ENCODE peak calls at places on chromosomes 3 and 15, in six cellular contexts. S is HepG2, N is neural progenitor cell, P is GM12878, A is astrocyte, L is endothelial cell of umbilical vein. Q is an unnamed sample.

GRCh38 chr3:53155763-53156162 is 5.2 kb upstream of the PRKCD start:
- DNase-seq in S (no peak), N (peak; percentile 43), P (no peak), A (no peak), L (no peak), Q (no peak)

GRCh38 chr3:30596161-30596560 is 10.2 kb upstream of the TGFBR2 start:
- DNase-seq in S (no peak), N (no peak), P (no peak), A (no peak), L (no peak), Q (no peak)

GRCh38 chr3:169744332-169745054 is 20.4 kb downstream of the TERC start:
- DNase-seq in S (no peak), N (peak; percentile 62), P (no peak), A (peak; percentile 12), L (peak; percentile 74), Q (peak; percentile 20)

GRCh38 chr3:12984023-12984823 is 89.0 kb downstream of the IQSEC1 start:
- DNase-seq in S (peak; percentile 79), N (peak; percentile 76), P (no peak), A (no peak), L (peak; percentile 77), Q (peak; percentile 73)

GRCh38 chr3:102090646-102091045 is 241.3 kb downstream of the NFKBIZ start:
- DNase-seq in S (no peak), N (no peak), P (no peak), A (peak; percentile 50), L (peak; percentile 15), Q (peak; percentile 60)

GRCh38 chr3:67561995-67562394 is 92.4 kb downstream of the SUCLG2 start:
- DNase-seq in S (peak; percentile 66), N (no peak), P (no peak), A (no peak), L (no peak), Q (no peak)

GRCh38 chr3:155981669-155982068 is 111.2 kb downstream of the GMPS start:
- DNase-seq in S (no peak), N (no peak), P (no peak), A (peak; percentile 60), L (no peak), Q (no peak)

GRCh38 chr3:109863701-109864100 is 526.4 kb upstream of the DPPA4 start:
- DNase-seq in S (no peak), N (no peak), P (no peak), A (no peak), L (no peak), Q (peak; percentile 2)

GRCh38 chr3:87987952-87988351 is 70.9 kb downstream of the CGGBP1 start:
- DNase-seq in S (no peak), N (peak; percentile 23), P (no peak), A (no peak), L (no peak), Q (peak; percentile 11)

GRCh38 chr15:64009798-64010241 is 36.5 kb downstream of the DAPK2 start:
- DNase-seq in S (no peak), N (no peak), P (peak; percentile 84), A (peak; percentile 66), L (no peak), Q (peak; percentile 74)

GRCh38 chr3:169813757-169814517 is 1.2 kb upstream of the LRRC34 start:
- DNase-seq in S (peak; percentile 33), N (peak; percentile 41), P (peak; percentile 83), A (no peak), L (peak; percentile 28), Q (no peak)

GRCh38 chr15:22811640-22812039 is 25.2 kb downstream of the NIPA1 start:
- DNase-seq in S (peak; percentile 39), N (peak; percentile 54), P (no peak), A (no peak), L (no peak), Q (peak; percentile 13)

GRCh38 chr15:57332326-57332725 is 44.0 kb upstream of the CGNL1 start:
- DNase-seq in S (no peak), N (no peak), P (no peak), A (no peak), L (no peak), Q (no peak)

GRCh38 chr3:101779808-101780366 is 876 bp downstream of the NXPE3 start:
- DNase-seq in S (no peak), N (no peak), P (no peak), A (peak; percentile 7), L (no peak), Q (peak; percentile 10)

GRCh38 chr3:56111651-56112250 is 356.5 kb downstream of the ERC2 start:
- DNase-seq in S (no peak), N (no peak), P (no peak), A (no peak), L (no peak), Q (no peak)

GRCh38 chr3:150454622-150455021 is 46.5 kb downstream of the TSC22D2 start:
- DNase-seq in S (no peak), N (no peak), P (no peak), A (no peak), L (no peak), Q (no peak)

GRCh38 chr15:35383511-35383910 is 162.5 kb downstream of the DPH6 start:
- DNase-seq in S (no peak), N (no peak), P (no peak), A (no peak), L (no peak), Q (no peak)

GRCh38 chr15:89765694-89766093 is 10.4 kb upstream of the MESP2 start:
- DNase-seq in S (no peak), N (no peak), P (no peak), A (no peak), L (no peak), Q (no peak)

GRCh38 chr15:84872009-84872900 is 12.2 kb upstream of the SLC28A1 start:
- DNase-seq in S (no peak), N (no peak), P (no peak), A (peak; percentile 7), L (no peak), Q (peak; percentile 13)

GRCh38 chr3:62873672-62874397 is 1.4 kb downstream of the CADPS start:
- DNase-seq in S (no peak), N (peak; percentile 91), P (no peak), A (peak; percentile 50), L (no peak), Q (peak; percentile 70)

DNA sequence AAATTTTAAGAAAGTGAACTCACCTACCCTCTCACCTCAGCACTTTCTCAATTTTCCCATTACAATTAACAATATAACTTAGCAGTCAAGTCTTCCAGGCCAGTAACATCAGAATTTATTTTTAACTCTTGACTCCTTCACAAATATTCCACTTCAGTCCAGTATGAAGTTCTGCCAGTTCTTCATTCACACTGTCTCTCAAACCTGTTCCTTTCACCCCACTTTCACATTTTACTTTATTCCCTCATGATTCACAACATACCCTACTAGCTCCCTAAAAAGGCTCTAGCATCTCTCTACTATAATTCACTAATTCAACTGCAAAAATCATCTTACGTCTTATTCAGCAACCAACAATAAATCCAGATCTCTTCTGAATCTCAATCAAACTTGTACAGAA is 3.8 kb downstream of the GSK3B start:
- DNase-seq in S (no peak), N (no peak), P (no peak), A (no peak), L (peak; percentile 5), Q (no peak)
- H3K9ac ChIP-seq in S (peak overlapping the region; percentile 87), N (peak overlapping the region; percentile 92), P (peak overlapping the region; percentile 87), A (peak overlapping the region; percentile 99), L (peak overlapping the region; percentile 100), Q (no peak overlapping the region)

GRCh38 chr3:137766069-137766960 is 2.2 kb downstream of the SOX14 start:
- DNase-seq in S (no peak), N (peak; percentile 82), P (no peak), A (no peak), L (no peak), Q (no peak)
- TF ChIP-seq EZH2 in S (no peak), N (peak; percentile 71), P (peak; percentile 14), A (no peak), L (no peak), Q (peak; percentile 53)

DNA sequence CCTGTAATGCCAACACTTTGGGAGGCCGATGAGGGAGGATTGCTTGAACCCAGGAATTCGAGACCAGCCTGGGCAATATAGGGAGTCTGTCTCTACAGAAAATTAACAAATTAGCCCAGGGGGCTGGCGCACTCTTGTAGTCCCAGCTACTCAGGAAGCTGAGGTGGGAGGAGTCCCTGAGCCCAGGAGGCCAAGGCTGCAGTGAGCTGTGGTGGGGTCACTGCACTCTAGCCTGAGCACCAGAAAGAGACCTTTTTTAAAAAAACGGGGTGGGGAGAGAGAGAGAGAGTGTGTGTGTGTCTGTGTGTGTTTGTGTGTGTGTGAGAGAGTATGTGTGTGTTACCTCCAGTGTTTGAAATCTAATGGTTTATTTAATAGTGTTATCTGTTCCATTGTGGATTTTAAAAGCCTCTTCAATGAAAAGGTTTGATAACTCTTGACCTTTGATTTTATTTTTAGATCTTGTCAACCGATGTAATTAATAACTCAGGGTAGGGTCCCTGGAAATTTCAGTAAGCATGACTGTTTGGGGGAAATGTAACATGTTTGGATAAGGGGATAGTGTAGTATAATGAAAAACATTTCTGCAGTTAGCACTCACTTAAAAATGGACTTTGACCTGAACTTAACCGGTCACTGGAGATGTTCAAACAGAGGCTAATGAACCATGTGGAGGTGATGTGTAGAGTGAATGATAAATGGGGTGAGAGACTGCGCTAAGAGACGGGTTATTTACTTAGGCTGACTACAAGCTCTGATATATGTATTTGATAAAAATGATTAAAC is 29.7 kb downstream of the LRCH3 start:
- DNase-seq in S (peak; percentile 95), N (no peak), P (no peak), A (no peak), L (no peak), Q (no peak)
- H3K9ac ChIP-seq in S (peak overlapping the region; percentile 59), N (no peak overlapping the region), P (no peak overlapping the region), A (no peak overlapping the region), L (no peak overlapping the region), Q (no peak overlapping the region)

DNA sequence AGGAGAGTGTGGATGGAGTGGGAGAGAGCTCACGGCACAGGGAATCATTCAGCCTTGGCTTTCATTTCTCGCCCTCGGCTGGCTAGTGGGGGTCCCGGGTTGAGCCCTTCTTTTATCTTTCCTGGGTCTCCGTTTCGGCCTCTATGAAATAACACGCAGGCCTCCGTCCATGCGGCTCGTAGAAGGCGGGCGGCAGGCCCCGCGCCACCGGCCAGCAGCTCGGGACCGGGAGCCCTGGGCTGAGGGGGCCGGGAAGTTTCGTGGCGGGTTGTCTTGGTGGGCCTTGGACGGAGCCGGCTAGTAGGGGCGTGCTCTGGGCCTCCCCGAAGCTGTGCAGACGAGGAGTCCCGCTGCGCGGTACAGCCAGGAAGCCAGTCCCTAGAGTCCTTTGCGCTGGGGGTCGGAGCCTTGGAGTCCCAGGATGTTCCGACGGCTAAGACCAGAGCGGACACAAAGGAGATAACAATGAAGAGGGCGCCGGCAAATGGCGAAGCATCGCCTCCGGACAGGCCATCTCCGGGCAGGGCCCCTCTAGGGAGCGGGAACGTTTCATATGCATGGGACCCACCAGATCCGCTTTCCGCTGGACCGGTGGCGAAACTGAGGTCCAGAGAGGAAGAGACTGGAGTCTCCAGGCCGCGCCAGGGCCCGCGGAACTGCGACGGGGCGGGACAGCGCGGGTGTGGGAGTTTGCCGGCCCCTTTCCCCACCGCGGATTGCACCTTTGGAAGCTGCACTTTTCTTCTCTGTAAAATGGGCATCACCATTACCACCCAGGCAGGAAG is 4.3 kb downstream of the RNU6-1 start:
- DNase-seq in S (no peak), N (peak; percentile 72), P (no peak), A (no peak), L (no peak), Q (no peak)
- TF ChIP-seq EZH2 in S (no peak), N (peak; percentile 98), P (no peak), A (peak; percentile 100), L (peak; percentile 100), Q (peak; percentile 98)

Q was measured in fibroblast of lung.